ENCODE peak calls at places on chromosome X, in six cellular contexts. S, Z, T, W, Q and N are unnamed samples.

GRCh38 chrX:133781174-133781573 is 204.2 kb downstream of the GPC3 start:
- DNase-seq in S (no peak), Z (no peak), T (no peak), W (no peak), Q (no peak), N (no peak)

GRCh38 chrX:123818243-123818642 is 41.6 kb upstream of the XIAP start:
- DNase-seq in S (no peak), Z (no peak), T (no peak), W (no peak), Q (peak; percentile 75), N (no peak)

GRCh38 chrX:72100824-72101351 is 30.8 kb downstream of the RTL5 start:
- DNase-seq in S (no peak), Z (no peak), T (no peak), W (peak; percentile 78), Q (no peak), N (no peak)

GRCh38 chrX:81377329-81377728 is 175.4 kb downstream of the SH3BGRL start:
- DNase-seq in S (no peak), Z (peak; percentile 45), T (no peak), W (no peak), Q (peak; percentile 6), N (peak; percentile 1)

GRCh38 chrX:120585702-120586101 is 18.2 kb upstream of the MCTS1 start:
- DNase-seq in S (no peak), Z (no peak), T (no peak), W (no peak), Q (no peak), N (no peak)

GRCh38 chrX:65750674-65751469 is 83.4 kb downstream of the MSN start:
- DNase-seq in S (no peak), Z (no peak), T (no peak), W (peak; percentile 87), Q (no peak), N (no peak)

GRCh38 chrX:132831336-132831973 is 127.0 kb downstream of the HS6ST2 start:
- DNase-seq in S (no peak), Z (no peak), T (no peak), W (no peak), Q (no peak), N (no peak)

GRCh38 chrX:49919617-49920016 is 2.8 kb upstream of the CLCN5 start:
- DNase-seq in S (peak; percentile 71), Z (peak; percentile 89), T (peak; percentile 82), W (no peak), Q (peak; percentile 50), N (no peak)

GRCh38 chrX:75968293-75968692 is 183.2 kb upstream of the MAGEE2 start:
- DNase-seq in S (no peak), Z (no peak), T (no peak), W (no peak), Q (no peak), N (no peak)

DNA sequence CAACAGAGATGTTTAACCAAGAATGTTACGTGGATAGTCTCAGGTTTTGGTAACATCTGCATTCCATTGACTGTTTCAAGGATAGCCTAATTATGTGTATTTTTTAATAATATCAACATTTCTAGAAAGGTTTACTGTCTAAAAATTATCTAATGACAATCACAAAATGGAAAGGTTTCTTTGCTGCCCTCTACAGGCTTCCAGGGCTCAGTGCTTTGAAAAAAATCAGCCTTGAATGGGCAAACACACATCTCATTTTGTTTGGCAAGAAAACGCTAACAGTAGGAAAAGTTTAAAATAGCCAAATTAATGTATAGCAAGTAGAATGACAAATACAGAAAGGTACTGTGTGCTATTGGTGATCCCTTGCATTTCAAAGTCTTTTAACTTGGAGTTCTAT is 223.4 kb upstream of the PRPS2 start:
- DNase-seq in S (no peak), Z (peak; percentile 25), T (no peak), W (no peak), Q (no peak), N (no peak)
- TF ChIP-seq CTCF in S (peak; percentile 22), Z (peak; percentile 68), T (no peak), W (peak; percentile 18), Q (peak; percentile 68), N (peak; percentile 64)

GRCh38 chrX:40085086-40085551 is 12.6 kb downstream of the BCOR start:
- DNase-seq in S (no peak), Z (peak; percentile 86), T (peak; percentile 31), W (no peak), Q (peak; percentile 72), N (no peak)

GRCh38 chrX:40083979-40084359 is 13.8 kb downstream of the BCOR start:
- DNase-seq in S (no peak), Z (no peak), T (no peak), W (no peak), Q (no peak), N (no peak)

GRCh38 chrX:40084471-40084870 is 13.3 kb downstream of the BCOR start:
- DNase-seq in S (no peak), Z (no peak), T (no peak), W (no peak), Q (no peak), N (no peak)

GRCh38 chrX:40086569-40087335 is 11.0 kb downstream of the BCOR start:
- DNase-seq in S (no peak), Z (peak; percentile 27), T (no peak), W (no peak), Q (peak; percentile 56), N (no peak)

DNA sequence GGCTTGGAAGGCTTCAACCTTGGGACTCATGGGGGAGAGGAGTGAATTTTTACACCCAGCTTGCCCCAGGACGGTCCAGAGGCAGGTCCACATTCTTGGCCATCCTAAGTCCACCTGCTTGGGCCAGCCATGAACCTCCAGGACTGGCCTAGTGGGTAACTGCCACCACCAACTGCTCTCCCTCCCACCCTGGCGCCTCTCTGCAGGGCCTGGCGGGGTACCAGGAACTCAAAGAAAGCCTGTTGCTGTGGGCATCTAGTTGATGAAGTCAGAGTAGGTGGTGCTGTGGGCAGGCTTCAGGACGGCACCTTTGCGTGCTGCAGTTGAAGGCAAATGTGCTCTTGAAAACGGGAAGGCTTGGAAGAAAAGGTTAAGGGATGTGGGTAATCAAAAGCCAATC is 12.0 kb downstream of the BCOR start:
- DNase-seq in S (no peak), Z (no peak), T (peak; percentile 54), W (no peak), Q (no peak), N (no peak)
- H3K27ac ChIP-seq in S (no peak overlapping the region), Z (no peak overlapping the region), T (no peak overlapping the region), W (no peak overlapping the region), Q (peak overlapping the region; percentile 45), N (peak overlapping the region; percentile 82)

GRCh38 chrX:29233592-29234179 is 646.4 kb downstream of the IL1RAPL1 start:
- DNase-seq in S (no peak), Z (no peak), T (peak; percentile 46), W (no peak), Q (no peak), N (no peak)

GRCh38 chrX:29229802-29230201 is 642.6 kb downstream of the IL1RAPL1 start:
- DNase-seq in S (no peak), Z (no peak), T (no peak), W (no peak), Q (peak; percentile 61), N (no peak)

GRCh38 chrX:29231800-29232199 is 644.6 kb downstream of the IL1RAPL1 start:
- DNase-seq in S (no peak), Z (peak; percentile 15), T (no peak), W (no peak), Q (no peak), N (no peak)
- TF ChIP-seq CTCF in S (no peak), Z (peak; percentile 47), T (no peak), W (no peak), Q (peak; percentile 48), N (no peak)

GRCh38 chrX:63434206-63434605 is 83.1 kb upstream of the SPIN4 start:
- DNase-seq in S (no peak), Z (no peak), T (no peak), W (no peak), Q (no peak), N (no peak)
- H3K27ac ChIP-seq in S (no peak overlapping the region), Z (no peak overlapping the region), T (no peak overlapping the region), W (no peak overlapping the region), Q (no peak overlapping the region), N (peak overlapping the region; percentile 51)

GRCh38 chrX:21711848-21712197 is 46.1 kb downstream of the SMPX start:
- DNase-seq in S (no peak), Z (no peak), T (no peak), W (no peak), Q (no peak), N (no peak)

GRCh38 chrX:21702725-21703228 is 44.6 kb upstream of the KLHL34 start:
- DNase-seq in S (no peak), Z (no peak), T (no peak), W (no peak), Q (no peak), N (no peak)

GRCh38 chrX:21711126-21711847 is 46.6 kb downstream of the SMPX start:
- DNase-seq in S (no peak), Z (no peak), T (no peak), W (no peak), Q (peak; percentile 8), N (no peak)

GRCh38 chrX:21705215-21705614 is 47.1 kb upstream of the KLHL34 start:
- DNase-seq in S (no peak), Z (no peak), T (no peak), W (no peak), Q (no peak), N (no peak)

DNA sequence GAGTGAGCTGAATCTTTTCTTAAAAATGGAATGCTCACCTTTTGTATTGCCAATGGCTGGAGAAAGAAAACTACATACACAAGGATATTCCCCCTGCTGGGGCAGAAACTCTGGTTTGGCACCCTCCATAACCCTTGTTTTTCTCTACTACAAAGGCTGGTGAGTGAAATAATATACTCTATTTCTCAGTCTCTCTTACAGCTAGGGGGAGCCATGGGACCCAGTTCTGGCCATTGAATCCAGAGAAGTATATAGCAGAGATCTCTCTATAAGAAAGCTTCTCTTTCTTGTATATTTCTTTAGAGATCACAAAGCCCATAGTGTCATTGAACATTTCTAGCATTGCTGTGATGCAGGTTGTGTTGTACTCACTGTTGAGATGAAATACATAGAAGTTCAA is 49.8 kb downstream of the SMPX start:
- DNase-seq in S (no peak), Z (peak; percentile 2), T (no peak), W (no peak), Q (no peak), N (no peak)
- TF ChIP-seq CTCF in S (no peak), Z (peak; percentile 15), T (no peak), W (no peak), Q (peak; percentile 36), N (no peak)

DNA sequence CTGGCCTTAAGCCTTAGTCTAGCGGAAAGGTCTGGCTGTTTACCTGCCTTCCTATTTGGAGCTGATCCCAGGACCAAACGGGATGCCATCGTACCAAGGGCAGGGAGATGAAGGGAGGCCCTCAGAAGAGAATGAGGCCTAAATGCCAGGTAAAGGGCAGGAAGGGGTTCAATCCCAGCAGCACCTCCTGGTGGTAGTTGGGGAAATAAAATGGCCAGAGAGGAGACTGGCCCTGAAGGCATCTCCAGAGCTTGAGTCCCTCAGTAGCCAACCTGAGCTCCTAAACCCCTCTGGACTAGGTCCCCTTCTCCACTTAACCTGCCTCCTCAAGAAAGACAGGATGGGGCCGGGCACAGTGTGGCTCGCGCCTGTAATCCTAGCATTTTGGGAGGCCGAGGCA is 53.7 kb downstream of the KDM5C start:
- DNase-seq in S (no peak), Z (no peak), T (no peak), W (no peak), Q (no peak), N (no peak)
- H3K27ac ChIP-seq in S (no peak overlapping the region), Z (no peak overlapping the region), T (no peak overlapping the region), W (no peak overlapping the region), Q (no peak overlapping the region), N (no peak overlapping the region)